ENCODE peak calls at places on chromosomes 4 and X, in ten cellular contexts. One of them, this sample, is unnamed.
A peak's percentile ranks its signal among the peaks of the same experiment; 100 is the strongest.

GRCh38 chrX:112555831-112556230 is 123.9 kb downstream of the LHFPL1 start:
- DNase-seq in progenitor cell of endocrine pancreas: no peak
- DNase-seq in ascending aorta: no peak
- DNase-seq in stimulated activated CD4-positive, alpha-beta T cell treated with anti-CD3 and anti-CD28 coated beads, Interleukin-15, amount 100 ng/mL, for 1 hour: no peak
- DNase-seq in left lung: no peak
- DNase-seq in left ventricle myocardium superior: no peak
- DNase-seq in GM06990: no peak
- DNase-seq in sigmoid colon: no peak
- DNase-seq in stromal cell of bone marrow: no peak
- DNase-seq in stomach: no peak
- DNase-seq in this sample: no peak

GRCh38 chr4:154958621-154959358 is 177.7 kb downstream of the RBM46 start:
- DNase-seq in stomach: peak; percentile 71
- DNase-seq in stromal cell of bone marrow: no peak
- DNase-seq in left ventricle myocardium superior: peak; percentile 78
- DNase-seq in stimulated activated CD4-positive, alpha-beta T cell treated with anti-CD3 and anti-CD28 coated beads, Interleukin-15, amount 100 ng/mL, for 1 hour: no peak
- DNase-seq in sigmoid colon: peak; percentile 77
- DNase-seq in GM06990: no peak
- DNase-seq in progenitor cell of endocrine pancreas: no peak
- DNase-seq in left lung: no peak
- DNase-seq in ascending aorta: no peak
- DNase-seq in this sample: no peak

GRCh38 chrX:9681011-9681410 is 84.6 kb downstream of the GPR143 start:
- DNase-seq in stomach: no peak
- DNase-seq in left lung: no peak
- DNase-seq in stimulated activated CD4-positive, alpha-beta T cell treated with anti-CD3 and anti-CD28 coated beads, Interleukin-15, amount 100 ng/mL, for 1 hour: no peak
- DNase-seq in GM06990: no peak
- DNase-seq in stromal cell of bone marrow: no peak
- DNase-seq in left ventricle myocardium superior: no peak
- DNase-seq in progenitor cell of endocrine pancreas: no peak
- DNase-seq in ascending aorta: no peak
- DNase-seq in sigmoid colon: no peak
- DNase-seq in this sample: no peak

GRCh38 chr4:73868206-73869129 is 725 bp upstream of the CXCL1 start:
- DNase-seq in GM06990: no peak
- DNase-seq in ascending aorta: no peak
- DNase-seq in sigmoid colon: peak; percentile 57
- DNase-seq in stromal cell of bone marrow: no peak
- DNase-seq in left lung: no peak
- DNase-seq in stomach: no peak
- DNase-seq in left ventricle myocardium superior: no peak
- DNase-seq in progenitor cell of endocrine pancreas: no peak
- DNase-seq in stimulated activated CD4-positive, alpha-beta T cell treated with anti-CD3 and anti-CD28 coated beads, Interleukin-15, amount 100 ng/mL, for 1 hour: no peak
- DNase-seq in this sample: no peak

GRCh38 chrX:78946178-78946896 is 1.1 kb downstream of the P2RY10 start:
- DNase-seq in progenitor cell of endocrine pancreas: no peak
- DNase-seq in stimulated activated CD4-positive, alpha-beta T cell treated with anti-CD3 and anti-CD28 coated beads, Interleukin-15, amount 100 ng/mL, for 1 hour: no peak
- DNase-seq in stromal cell of bone marrow: no peak
- DNase-seq in left ventricle myocardium superior: no peak
- DNase-seq in ascending aorta: no peak
- DNase-seq in stomach: no peak
- DNase-seq in left lung: no peak
- DNase-seq in GM06990: no peak
- DNase-seq in sigmoid colon: no peak
- DNase-seq in this sample: no peak

GRCh38 chr4:77092832-77093800 is 17.3 kb upstream of the CCNI start:
- DNase-seq in left lung: no peak
- DNase-seq in stromal cell of bone marrow: peak; percentile 20
- DNase-seq in GM06990: no peak
- DNase-seq in stimulated activated CD4-positive, alpha-beta T cell treated with anti-CD3 and anti-CD28 coated beads, Interleukin-15, amount 100 ng/mL, for 1 hour: no peak
- DNase-seq in ascending aorta: no peak
- DNase-seq in progenitor cell of endocrine pancreas: no peak
- DNase-seq in sigmoid colon: no peak
- DNase-seq in left ventricle myocardium superior: no peak
- DNase-seq in stomach: no peak
- DNase-seq in this sample: no peak

GRCh38 chr4:167943872-167944505 is 148.3 kb upstream of the ANXA10 start:
- DNase-seq in stimulated activated CD4-positive, alpha-beta T cell treated with anti-CD3 and anti-CD28 coated beads, Interleukin-15, amount 100 ng/mL, for 1 hour: no peak
- DNase-seq in stromal cell of bone marrow: no peak
- DNase-seq in progenitor cell of endocrine pancreas: no peak
- DNase-seq in ascending aorta: no peak
- DNase-seq in left lung: no peak
- DNase-seq in stomach: no peak
- DNase-seq in left ventricle myocardium superior: no peak
- DNase-seq in sigmoid colon: no peak
- DNase-seq in GM06990: no peak
- DNase-seq in this sample: no peak

GRCh38 chr4:4394644-4395043 is 7.7 kb downstream of the NSG1 start:
- DNase-seq in progenitor cell of endocrine pancreas: no peak
- DNase-seq in stimulated activated CD4-positive, alpha-beta T cell treated with anti-CD3 and anti-CD28 coated beads, Interleukin-15, amount 100 ng/mL, for 1 hour: no peak
- DNase-seq in GM06990: no peak
- DNase-seq in left ventricle myocardium superior: no peak
- DNase-seq in sigmoid colon: no peak
- DNase-seq in stromal cell of bone marrow: no peak
- DNase-seq in stomach: no peak
- DNase-seq in left lung: no peak
- DNase-seq in ascending aorta: no peak
- DNase-seq in this sample: no peak

GRCh38 chr4:7522452-7522851 is 87.7 kb upstream of the PSAPL1 start:
- DNase-seq in left lung: no peak
- DNase-seq in left ventricle myocardium superior: no peak
- DNase-seq in ascending aorta: no peak
- DNase-seq in progenitor cell of endocrine pancreas: no peak
- DNase-seq in stromal cell of bone marrow: no peak
- DNase-seq in stomach: no peak
- DNase-seq in GM06990: no peak
- DNase-seq in stimulated activated CD4-positive, alpha-beta T cell treated with anti-CD3 and anti-CD28 coated beads, Interleukin-15, amount 100 ng/mL, for 1 hour: no peak
- DNase-seq in sigmoid colon: no peak
- DNase-seq in this sample: no peak

GRCh38 chr4:37767546-37767945 is 58.9 kb upstream of the PGM2 start:
- DNase-seq in left ventricle myocardium superior: peak; percentile 79
- DNase-seq in GM06990: no peak
- DNase-seq in stomach: peak; percentile 77
- DNase-seq in progenitor cell of endocrine pancreas: no peak
- DNase-seq in ascending aorta: peak; percentile 69
- DNase-seq in stromal cell of bone marrow: no peak
- DNase-seq in left lung: peak; percentile 81
- DNase-seq in sigmoid colon: peak; percentile 73
- DNase-seq in stimulated activated CD4-positive, alpha-beta T cell treated with anti-CD3 and anti-CD28 coated beads, Interleukin-15, amount 100 ng/mL, for 1 hour: no peak
- DNase-seq in this sample: no peak

GRCh38 chrX:110277609-110278008 is 40.3 kb downstream of the AMMECR1 start:
- DNase-seq in left lung: no peak
- DNase-seq in sigmoid colon: no peak
- DNase-seq in stomach: no peak
- DNase-seq in stimulated activated CD4-positive, alpha-beta T cell treated with anti-CD3 and anti-CD28 coated beads, Interleukin-15, amount 100 ng/mL, for 1 hour: no peak
- DNase-seq in ascending aorta: no peak
- DNase-seq in stromal cell of bone marrow: no peak
- DNase-seq in left ventricle myocardium superior: no peak
- DNase-seq in progenitor cell of endocrine pancreas: no peak
- DNase-seq in GM06990: no peak
- DNase-seq in this sample: no peak

GRCh38 chr4:183828125-183828524 is 77.0 kb upstream of the STOX2 start:
- DNase-seq in stromal cell of bone marrow: no peak
- DNase-seq in left lung: no peak
- DNase-seq in stimulated activated CD4-positive, alpha-beta T cell treated with anti-CD3 and anti-CD28 coated beads, Interleukin-15, amount 100 ng/mL, for 1 hour: no peak
- DNase-seq in sigmoid colon: no peak
- DNase-seq in GM06990: no peak
- DNase-seq in ascending aorta: no peak
- DNase-seq in left ventricle myocardium superior: no peak
- DNase-seq in stomach: no peak
- DNase-seq in progenitor cell of endocrine pancreas: no peak
- DNase-seq in this sample: no peak

GRCh38 chr4:5996641-5997040 is 21.6 kb downstream of the C4orf50 start:
- DNase-seq in progenitor cell of endocrine pancreas: no peak
- DNase-seq in left ventricle myocardium superior: no peak
- DNase-seq in stimulated activated CD4-positive, alpha-beta T cell treated with anti-CD3 and anti-CD28 coated beads, Interleukin-15, amount 100 ng/mL, for 1 hour: no peak
- DNase-seq in sigmoid colon: peak; percentile 44
- DNase-seq in ascending aorta: no peak
- DNase-seq in GM06990: no peak
- DNase-seq in stromal cell of bone marrow: no peak
- DNase-seq in stomach: no peak
- DNase-seq in left lung: no peak
- DNase-seq in this sample: no peak

GRCh38 chr4:105990933-105991332 is 95.7 kb downstream of the NPNT start:
- DNase-seq in left ventricle myocardium superior: peak; percentile 93
- DNase-seq in GM06990: no peak
- DNase-seq in stromal cell of bone marrow: peak; percentile 13
- DNase-seq in left lung: peak; percentile 74
- DNase-seq in progenitor cell of endocrine pancreas: no peak
- DNase-seq in ascending aorta: peak; percentile 86
- DNase-seq in sigmoid colon: peak; percentile 89
- DNase-seq in stomach: peak; percentile 43
- DNase-seq in stimulated activated CD4-positive, alpha-beta T cell treated with anti-CD3 and anti-CD28 coated beads, Interleukin-15, amount 100 ng/mL, for 1 hour: no peak
- DNase-seq in this sample: no peak

GRCh38 chr4:17580969-17581368 is 4.0 kb downstream of the LAP3 start:
- DNase-seq in sigmoid colon: no peak
- DNase-seq in ascending aorta: no peak
- DNase-seq in stomach: no peak
- DNase-seq in stimulated activated CD4-positive, alpha-beta T cell treated with anti-CD3 and anti-CD28 coated beads, Interleukin-15, amount 100 ng/mL, for 1 hour: no peak
- DNase-seq in left lung: no peak
- DNase-seq in progenitor cell of endocrine pancreas: no peak
- DNase-seq in stromal cell of bone marrow: peak; percentile 67
- DNase-seq in GM06990: no peak
- DNase-seq in left ventricle myocardium superior: no peak
- DNase-seq in this sample: no peak

This sample was measured in T-helper 22 cell.